ENCODE peak calls at places on chromosomes 13 and 19, in five cellular contexts. S is neural progenitor cell, K is epithelial cell of prostate, H is psoas muscle, V is breast epithelium. Y is an unnamed sample.

GRCh38 chr13:64272681-64273080 is 2857.0 kb upstream of the PCDH20 start:
- DNase-seq in S (no peak), K (no peak), H (no peak), V (no peak), Y (no peak)

GRCh38 chr13:85212692-85213091 is 586.5 kb downstream of the SLITRK6 start:
- DNase-seq in S (no peak), K (no peak), H (no peak), V (no peak), Y (no peak)

GRCh38 chr19:10408511-10409291 is 5.4 kb upstream of the CDC37 start:
- DNase-seq in S (no peak), K (no peak), H (peak; percentile 65), V (no peak), Y (no peak)

GRCh38 chr13:50589651-50590054 is 253.8 kb downstream of the DLEU7 start:
- DNase-seq in S (no peak), K (peak; percentile 60), H (no peak), V (no peak), Y (no peak)

GRCh38 chr13:34458756-34459462 is 483.2 kb upstream of the NBEA start:
- DNase-seq in S (no peak), K (no peak), H (no peak), V (no peak), Y (no peak)

GRCh38 chr19:55592391-55593090 is 6.8 kb downstream of the FIZ1 start:
- DNase-seq in S (no peak), K (no peak), H (peak; percentile 47), V (no peak), Y (no peak)

GRCh38 chr19:51029718-51030117 is 3.3 kb upstream of the KLK11 start:
- DNase-seq in S (no peak), K (no peak), H (no peak), V (no peak), Y (peak; percentile 17)

GRCh38 chr13:25468330-25469178 is 96.8 kb downstream of the ATP8A2 start:
- DNase-seq in S (peak; percentile 84), K (no peak), H (no peak), V (no peak), Y (no peak)

GRCh38 chr19:35601971-35602370 is 10.6 kb upstream of the HAUS5 start:
- DNase-seq in S (no peak), K (no peak), H (no peak), V (no peak), Y (no peak)

GRCh38 chr13:112441226-112441625 is 65.1 kb downstream of the SPACA7 start:
- DNase-seq in S (no peak), K (no peak), H (peak; percentile 41), V (no peak), Y (no peak)

GRCh38 chr19:19445288-19445687 is 39.8 kb downstream of the GATAD2A start:
- DNase-seq in S (no peak), K (no peak), H (no peak), V (no peak), Y (no peak)

GRCh38 chr19:19444694-19445155 is 39.2 kb downstream of the GATAD2A start:
- DNase-seq in S (no peak), K (no peak), H (no peak), V (no peak), Y (no peak)

GRCh38 chr19:19446655-19447437 is 41.4 kb downstream of the GATAD2A start:
- DNase-seq in S (no peak), K (no peak), H (no peak), V (no peak), Y (no peak)

GRCh38 chr19:19447536-19448237 is 42.2 kb downstream of the GATAD2A start:
- DNase-seq in S (no peak), K (no peak), H (no peak), V (no peak), Y (no peak)

GRCh38 chr19:19445911-19446361 is 40.5 kb downstream of the GATAD2A start:
- DNase-seq in S (no peak), K (no peak), H (no peak), V (no peak), Y (no peak)
- H3K27ac ChIP-seq in S (no peak overlapping the region), K (peak overlapping the region; percentile 34), H (no peak overlapping the region), V (no peak overlapping the region), Y (no peak overlapping the region)

GRCh38 chr13:28171266-28171665 is 32.9 kb downstream of the PAN3 start:
- DNase-seq in S (no peak), K (no peak), H (no peak), V (no peak), Y (no peak)
- H3K27ac ChIP-seq in S (no peak overlapping the region), K (no peak overlapping the region), H (no peak overlapping the region), V (no peak overlapping the region), Y (no peak overlapping the region)

GRCh38 chr13:77696863-77697207 is 652 bp upstream of the SLAIN1 start:
- DNase-seq in S (no peak), K (no peak), H (no peak), V (no peak), Y (no peak)
- H3K27ac ChIP-seq in S (no peak overlapping the region), K (no peak overlapping the region), H (no peak overlapping the region), V (peak overlapping the region; percentile 75), Y (no peak overlapping the region)

GRCh38 chr13:108947551-108948030 is 318.2 kb downstream of the MYO16 start:
- DNase-seq in S (no peak), K (no peak), H (no peak), V (peak; percentile 44), Y (no peak)
- H3K27ac ChIP-seq in S (no peak overlapping the region), K (no peak overlapping the region), H (no peak overlapping the region), V (peak overlapping the region; percentile 79), Y (no peak overlapping the region)

DNA sequence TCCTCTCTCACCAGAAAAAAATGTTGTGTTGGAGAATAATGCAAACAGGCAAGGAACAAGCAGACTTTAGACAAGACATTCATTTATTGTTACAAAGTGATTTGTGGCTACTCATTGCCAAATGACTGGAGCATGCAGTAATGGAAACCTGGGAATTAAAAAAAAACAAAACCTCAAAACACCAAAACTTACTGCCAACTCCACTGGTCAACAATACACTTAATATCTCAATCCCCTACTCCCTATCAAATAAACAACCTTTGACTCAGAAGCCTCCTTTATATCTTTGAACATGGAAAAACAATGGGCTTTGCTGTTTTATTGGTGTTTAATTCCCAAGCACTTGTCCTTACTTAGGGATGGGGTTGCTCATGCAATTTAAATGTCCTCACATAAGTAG is 112.8 kb downstream of the POSTN start:
- DNase-seq in S (no peak), K (no peak), H (no peak), V (no peak), Y (no peak)
- H3K27ac ChIP-seq in S (no peak overlapping the region), K (no peak overlapping the region), H (no peak overlapping the region), V (no peak overlapping the region), Y (no peak overlapping the region)

DNA sequence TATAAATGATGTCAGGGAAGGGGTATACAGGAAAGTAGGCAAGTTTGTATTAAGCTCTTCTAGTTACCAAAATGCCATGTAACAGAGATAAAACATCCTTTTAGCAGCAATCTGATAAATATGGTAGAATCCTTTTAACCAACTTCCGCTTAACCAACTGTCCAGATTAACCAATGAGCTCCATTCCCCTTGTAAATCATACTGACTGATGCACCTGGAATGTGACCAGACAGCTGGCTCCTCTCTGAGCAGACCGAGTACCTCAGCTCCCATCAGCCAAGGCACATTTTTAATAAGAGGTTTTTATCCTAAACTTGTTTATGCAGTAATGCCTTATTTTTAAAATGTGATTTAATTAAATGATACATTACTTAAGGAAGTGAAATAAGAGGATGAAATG is 66.4 kb downstream of the KLF12 start:
- DNase-seq in S (no peak), K (peak; percentile 12), H (no peak), V (no peak), Y (peak; percentile 19)
- H3K27ac ChIP-seq in S (no peak overlapping the region), K (no peak overlapping the region), H (no peak overlapping the region), V (no peak overlapping the region), Y (no peak overlapping the region)

GRCh38 chr19:40646564-40647254 is 43.7 kb downstream of the NUMBL start:
- DNase-seq in S (no peak), K (no peak), H (no peak), V (no peak), Y (no peak)
- H3K27ac ChIP-seq in S (no peak overlapping the region), K (peak overlapping the region; percentile 53), H (peak overlapping the region; percentile 76), V (peak overlapping the region; percentile 83), Y (no peak overlapping the region)

Y was measured in SJCRH30.